ENCODE peak calls at places on chromosomes 5 and 9, in four cellular contexts. B, E, V and S are unnamed samples. For H3K4me1, the result is how much of the 10 kb centered on the place peaks cover.

GRCh38 chr9:134229466-134230091 is 65.2 kb upstream of the RNU6ATAC start:
- DNase-seq in E (no peak), B (no peak), V (no peak), S (no peak)

GRCh38 chr9:72909428-72909827 is 43.4 kb downstream of the ALDH1A1 start:
- DNase-seq in E (no peak), B (no peak), V (peak), S (no peak)

GRCh38 chr5:40429258-40430111 is 250.2 kb upstream of the PTGER4 start:
- DNase-seq in E (peak), B (no peak), V (no peak), S (peak)

GRCh38 chr9:16191691-16192402 is 639.0 kb downstream of the CCDC171 start:
- DNase-seq in E (peak), V (peak), B (peak), S (peak)

GRCh38 chr9:78552802-78553201 is 255.9 kb downstream of the PSAT1 start:
- DNase-seq in E (peak), V (no peak), B (no peak), S (no peak)

GRCh38 chr5:163585206-163585605 is 79.8 kb downstream of the MAT2B start:
- DNase-seq in E (peak), V (no peak), B (no peak), S (no peak)

GRCh38 chr5:103458497-103459040 is 104.0 kb downstream of the NUDT12 start:
- DNase-seq in E (no peak), B (no peak), V (no peak), S (peak)

GRCh38 chr9:100309992-100310391 is 42.8 kb downstream of the TEX10 start:
- DNase-seq in V (no peak), E (no peak), B (no peak), S (no peak)

GRCh38 chr9:81601639-81602623 is 87.4 kb downstream of the TLE1 start:
- DNase-seq in B (no peak), V (peak), E (peak), S (no peak)

GRCh38 chr5:169706070-169706469 is 69.0 kb downstream of the DOCK2 start:
- DNase-seq in V (no peak), B (no peak), E (no peak), S (no peak)

GRCh38 chr5:169707714-169708113 is 70.6 kb downstream of the DOCK2 start:
- DNase-seq in V (no peak), E (no peak), B (no peak), S (no peak)

GRCh38 chr5:169703803-169704202 is 66.7 kb downstream of the DOCK2 start:
- DNase-seq in V (peak), E (no peak), B (no peak), S (no peak)

GRCh38 chr5:169706758-169707450 is 69.8 kb downstream of the DOCK2 start:
- DNase-seq in V (peak), E (peak), B (no peak), S (no peak)

GRCh38 chr5:169705322-169705721 is 68.2 kb downstream of the DOCK2 start:
- DNase-seq in B (no peak), E (no peak), V (no peak), S (no peak)
- H3K4me1 ChIP-seq in B (under half), E (under half), V (under half), S (under half)

GRCh38 chr5:172005708-172006377 is 595 bp downstream of the FBXW11 start:
- DNase-seq in E (no peak), B (peak), V (peak), S (peak)
- H3K23ac ChIP-seq in E (peak), B (no peak), V (no peak), S (no peak)

GRCh38 chr5:62509823-62510222 is 68.8 kb upstream of the LRRC70 start:
- DNase-seq in V (no peak), E (no peak), B (no peak), S (no peak)
- H2AK5ac ChIP-seq in V (no peak), E (no peak), B (no peak), S (no peak)

DNA sequence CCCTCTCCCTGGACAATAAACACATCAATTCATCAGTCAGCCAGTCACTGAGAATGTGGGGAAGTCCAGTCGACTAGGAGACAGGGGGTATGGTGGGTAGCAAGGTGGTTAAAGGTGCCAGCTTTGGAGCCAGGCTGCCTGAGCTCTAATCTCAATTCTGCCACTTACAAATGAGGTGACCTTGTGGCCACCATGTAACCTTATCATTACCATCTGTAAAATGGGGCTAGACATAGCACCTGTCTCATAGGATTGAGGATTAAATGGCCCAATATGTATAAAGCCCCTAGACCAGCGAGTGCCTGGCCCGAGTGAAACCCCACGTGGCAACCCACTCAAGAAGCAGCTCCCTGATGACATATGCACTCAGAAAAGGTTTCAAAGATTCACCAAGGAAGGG is 73.3 kb upstream of the TBC1D2 start:
- DNase-seq in B (no peak), E (no peak), V (no peak), S (no peak)
- H3K4me1 ChIP-seq in B (under half), E (under half), V (under half), S (under half)

DNA sequence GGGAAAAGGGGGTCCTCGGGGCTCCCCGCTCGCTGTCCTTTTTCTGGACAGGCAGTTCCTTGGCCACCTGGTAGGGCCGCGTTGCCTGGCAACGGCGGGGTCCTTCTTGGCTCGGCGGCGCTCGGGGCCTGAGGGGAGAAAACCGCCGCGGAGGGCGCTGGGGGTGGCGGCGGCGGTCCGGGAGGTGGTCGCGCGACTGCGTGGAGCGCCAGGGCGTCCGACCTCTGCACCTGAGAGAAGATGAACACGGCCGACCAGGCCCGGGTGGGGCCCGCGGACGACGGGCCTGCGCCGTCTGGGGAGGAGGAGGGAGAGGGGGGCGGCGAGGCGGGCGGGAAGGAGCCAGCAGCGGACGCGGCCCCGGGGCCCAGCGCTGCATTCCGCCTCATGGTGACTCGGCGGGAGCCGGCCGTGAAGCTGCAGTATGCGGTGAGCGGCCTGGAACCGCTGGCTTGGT is at the start of gene GTF3C4:
- DNase-seq in B (peak), E (peak), V (no peak), S (peak)
- H3K23ac ChIP-seq in B (no peak), E (peak), V (peak), S (no peak)

DNA sequence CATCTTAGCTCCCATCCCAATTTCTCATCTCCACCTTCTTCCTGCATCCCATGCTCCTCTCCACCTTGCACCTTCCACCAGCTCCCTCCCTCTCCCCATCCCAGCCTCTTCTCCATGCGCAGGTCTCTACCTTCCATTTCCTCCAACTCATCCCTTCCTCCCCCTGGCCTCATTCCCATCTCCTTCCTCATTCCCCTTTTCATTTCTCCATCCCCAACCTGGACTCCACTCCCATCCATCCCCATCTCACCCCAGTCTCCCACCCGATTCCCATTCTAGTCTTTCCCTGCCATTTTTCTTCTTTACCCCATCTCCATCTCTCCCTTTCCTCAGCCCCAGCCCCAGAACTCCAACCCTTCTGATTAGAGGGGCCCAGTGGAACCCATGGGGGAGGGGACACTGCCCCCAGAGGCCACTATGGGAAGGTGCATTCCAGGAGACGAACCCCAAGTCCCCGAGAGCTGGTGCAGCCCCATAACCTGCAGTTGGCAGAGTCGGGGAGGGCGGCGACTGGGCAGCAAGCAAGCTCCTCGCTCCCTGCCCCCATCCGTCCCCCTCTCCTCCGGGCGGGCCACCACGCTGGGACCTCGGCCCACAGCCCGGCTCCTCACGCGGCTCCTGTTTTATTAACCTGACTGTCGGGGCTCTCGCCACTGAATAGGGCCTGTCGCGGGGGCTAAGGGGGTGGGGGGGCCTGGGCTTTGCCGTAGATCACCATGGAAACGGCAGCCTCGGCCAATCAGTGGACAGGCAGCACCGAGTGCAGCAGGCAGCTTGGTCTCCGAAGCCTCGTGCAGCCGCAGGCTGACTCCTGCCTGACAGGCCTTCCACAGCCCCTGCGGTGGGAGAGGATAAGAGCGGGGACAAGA is 66.7 kb downstream of the PCDH1 start:
- DNase-seq in V (peak), B (peak), E (no peak), S (no peak)
- H2AK5ac ChIP-seq in V (no peak), B (peak), E (no peak), S (no peak)

DNA sequence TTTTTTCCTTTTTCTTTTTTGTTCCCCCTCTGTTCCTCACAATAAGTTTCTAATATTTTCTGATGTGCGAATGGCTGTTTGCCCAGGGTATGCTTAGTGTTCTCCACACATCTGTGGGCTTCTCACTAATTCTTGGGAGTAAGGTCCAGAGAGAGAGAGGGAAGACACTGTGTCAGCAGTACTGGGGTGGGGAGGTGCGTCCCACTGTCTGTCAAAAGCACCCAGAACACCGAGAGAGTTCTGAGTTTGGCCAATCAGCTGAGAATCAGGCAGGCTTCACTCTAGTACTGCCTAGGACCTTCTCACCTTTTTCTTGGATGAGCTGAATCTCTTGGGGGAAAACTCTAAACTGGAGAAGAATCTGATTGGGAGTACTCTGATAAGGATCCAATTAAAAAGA is 61.8 kb downstream of the ELL2 start:
- DNase-seq in B (no peak), E (no peak), V (no peak), S (no peak)
- H3K4me1 ChIP-seq in B (under half), E (under half), V (under half), S (under half)

GRCh38 chr5:148482196-148482595 is 98.4 kb downstream of the FBXO38 start:
- DNase-seq in V (peak), E (no peak), B (no peak), S (no peak)
- H3K23ac ChIP-seq in V (no peak), E (no peak), B (no peak), S (no peak)